ENCODE peak calls at places on chromosomes 16 and 17, in five cellular contexts. One of them, this sample, is unnamed.

GRCh38 chr16:50548659-50549560 is 714 bp downstream of the NKD1 start:
- DNase-seq in thoracic aorta: no peak
- DNase-seq in activated naive CD8-positive, alpha-beta T cell treated with anti-CD3 and anti-CD28 coated beads, Interleukin-2, amount 50 U/mL, for 24 hours: peak; percentile 41
- DNase-seq in NCI-H2029: no peak
- DNase-seq in activated CD8-positive, alpha-beta memory T cell treated with anti-CD3 and anti-CD28 coated beads for 1 hour: no peak
- DNase-seq in this sample: no peak

GRCh38 chr17:2214887-2215615 is 88.5 kb downstream of the SMG6 start:
- DNase-seq in thoracic aorta: peak; percentile 29
- DNase-seq in activated naive CD8-positive, alpha-beta T cell treated with anti-CD3 and anti-CD28 coated beads, Interleukin-2, amount 50 U/mL, for 24 hours: no peak
- DNase-seq in NCI-H2029: no peak
- DNase-seq in activated CD8-positive, alpha-beta memory T cell treated with anti-CD3 and anti-CD28 coated beads for 1 hour: no peak
- DNase-seq in this sample: no peak

GRCh38 chr16:11359370-11359769 is 14.1 kb downstream of the RMI2 start:
- DNase-seq in thoracic aorta: no peak
- DNase-seq in activated naive CD8-positive, alpha-beta T cell treated with anti-CD3 and anti-CD28 coated beads, Interleukin-2, amount 50 U/mL, for 24 hours: no peak
- DNase-seq in NCI-H2029: no peak
- DNase-seq in activated CD8-positive, alpha-beta memory T cell treated with anti-CD3 and anti-CD28 coated beads for 1 hour: no peak
- DNase-seq in this sample: no peak

GRCh38 chr17:66982011-66982508 is 17.6 kb downstream of the CACNG4 start:
- DNase-seq in thoracic aorta: no peak
- DNase-seq in activated naive CD8-positive, alpha-beta T cell treated with anti-CD3 and anti-CD28 coated beads, Interleukin-2, amount 50 U/mL, for 24 hours: no peak
- DNase-seq in NCI-H2029: no peak
- DNase-seq in activated CD8-positive, alpha-beta memory T cell treated with anti-CD3 and anti-CD28 coated beads for 1 hour: no peak
- DNase-seq in this sample: no peak

GRCh38 chr16:67961551-67961957 is 6.9 kb downstream of the SLC12A4 start:
- DNase-seq in thoracic aorta: no peak
- DNase-seq in activated naive CD8-positive, alpha-beta T cell treated with anti-CD3 and anti-CD28 coated beads, Interleukin-2, amount 50 U/mL, for 24 hours: no peak
- DNase-seq in NCI-H2029: peak; percentile 91
- DNase-seq in activated CD8-positive, alpha-beta memory T cell treated with anti-CD3 and anti-CD28 coated beads for 1 hour: no peak
- DNase-seq in this sample: no peak

GRCh38 chr17:4884489-4884888 is 14.8 kb upstream of the C17orf107 start:
- DNase-seq in thoracic aorta: no peak
- DNase-seq in activated naive CD8-positive, alpha-beta T cell treated with anti-CD3 and anti-CD28 coated beads, Interleukin-2, amount 50 U/mL, for 24 hours: no peak
- DNase-seq in NCI-H2029: no peak
- DNase-seq in activated CD8-positive, alpha-beta memory T cell treated with anti-CD3 and anti-CD28 coated beads for 1 hour: no peak
- DNase-seq in this sample: no peak

GRCh38 chr16:85910073-85910853 is 11.3 kb downstream of the IRF8 start:
- DNase-seq in thoracic aorta: no peak
- DNase-seq in activated naive CD8-positive, alpha-beta T cell treated with anti-CD3 and anti-CD28 coated beads, Interleukin-2, amount 50 U/mL, for 24 hours: no peak
- DNase-seq in NCI-H2029: no peak
- DNase-seq in activated CD8-positive, alpha-beta memory T cell treated with anti-CD3 and anti-CD28 coated beads for 1 hour: no peak
- DNase-seq in this sample: no peak

GRCh38 chr16:66004706-66005105 is 361.8 kb upstream of the CDH5 start:
- DNase-seq in thoracic aorta: no peak
- DNase-seq in activated naive CD8-positive, alpha-beta T cell treated with anti-CD3 and anti-CD28 coated beads, Interleukin-2, amount 50 U/mL, for 24 hours: no peak
- DNase-seq in NCI-H2029: no peak
- DNase-seq in activated CD8-positive, alpha-beta memory T cell treated with anti-CD3 and anti-CD28 coated beads for 1 hour: no peak
- DNase-seq in this sample: no peak

GRCh38 chr17:47704116-47704515 is 10.2 kb downstream of the TBKBP1 start:
- DNase-seq in thoracic aorta: no peak
- DNase-seq in activated naive CD8-positive, alpha-beta T cell treated with anti-CD3 and anti-CD28 coated beads, Interleukin-2, amount 50 U/mL, for 24 hours: no peak
- DNase-seq in NCI-H2029: no peak
- DNase-seq in activated CD8-positive, alpha-beta memory T cell treated with anti-CD3 and anti-CD28 coated beads for 1 hour: no peak
- DNase-seq in this sample: no peak

GRCh38 chr17:12549499-12549901 is 116.2 kb upstream of the MYOCD start:
- DNase-seq in thoracic aorta: no peak
- DNase-seq in activated naive CD8-positive, alpha-beta T cell treated with anti-CD3 and anti-CD28 coated beads, Interleukin-2, amount 50 U/mL, for 24 hours: no peak
- DNase-seq in NCI-H2029: no peak
- DNase-seq in activated CD8-positive, alpha-beta memory T cell treated with anti-CD3 and anti-CD28 coated beads for 1 hour: no peak
- DNase-seq in this sample: no peak

GRCh38 chr17:6843241-6843890 is 11.8 kb upstream of the TEKT1 start:
- DNase-seq in thoracic aorta: no peak
- DNase-seq in activated naive CD8-positive, alpha-beta T cell treated with anti-CD3 and anti-CD28 coated beads, Interleukin-2, amount 50 U/mL, for 24 hours: no peak
- DNase-seq in NCI-H2029: peak; percentile 35
- DNase-seq in activated CD8-positive, alpha-beta memory T cell treated with anti-CD3 and anti-CD28 coated beads for 1 hour: no peak
- DNase-seq in this sample: no peak

GRCh38 chr17:45334231-45334630 is 17.4 kb upstream of the MAP3K14 start:
- DNase-seq in thoracic aorta: no peak
- DNase-seq in activated naive CD8-positive, alpha-beta T cell treated with anti-CD3 and anti-CD28 coated beads, Interleukin-2, amount 50 U/mL, for 24 hours: no peak
- DNase-seq in NCI-H2029: peak; percentile 64
- DNase-seq in activated CD8-positive, alpha-beta memory T cell treated with anti-CD3 and anti-CD28 coated beads for 1 hour: no peak
- DNase-seq in this sample: no peak